ENCODE peak calls at places on chromosomes 3 and 15, in seven cellular contexts. One of them, this sample, is unnamed.

GRCh38 chr3:115148142-115148790 is 1.2 kb upstream of the ZBTB20 start:
- DNase-seq in H9: no peak
- DNase-seq in neuronal stem cell: no peak
- DNase-seq in trophoblast cell: no peak
- DNase-seq in IMR-90: peak
- DNase-seq in H1: no peak
- DNase-seq in mesendoderm: no peak
- DNase-seq in this sample: no peak

GRCh38 chr15:50425219-50425618 is 1.0 kb downstream of the USP8 start:
- DNase-seq in neuronal stem cell: no peak
- DNase-seq in trophoblast cell: no peak
- DNase-seq in mesendoderm: no peak
- DNase-seq in H9: no peak
- DNase-seq in IMR-90: no peak
- DNase-seq in H1: no peak
- DNase-seq in this sample: peak

GRCh38 chr15:59722032-59722431 is 32.9 kb upstream of the BNIP2 start:
- DNase-seq in H1: no peak
- DNase-seq in H9: no peak
- DNase-seq in trophoblast cell: no peak
- DNase-seq in IMR-90: no peak
- DNase-seq in mesendoderm: no peak
- DNase-seq in neuronal stem cell: no peak
- DNase-seq in this sample: no peak

GRCh38 chr3:7075120-7075519 is 214.2 kb downstream of the GRM7 start:
- DNase-seq in IMR-90: no peak
- DNase-seq in neuronal stem cell: no peak
- DNase-seq in H1: no peak
- DNase-seq in mesendoderm: no peak
- DNase-seq in trophoblast cell: no peak
- DNase-seq in H9: no peak
- DNase-seq in this sample: no peak

GRCh38 chr3:124767259-124767658 is 37.0 kb downstream of the UMPS start:
- DNase-seq in H1: no peak
- DNase-seq in trophoblast cell: no peak
- DNase-seq in neuronal stem cell: no peak
- DNase-seq in IMR-90: no peak
- DNase-seq in mesendoderm: no peak
- DNase-seq in H9: no peak
- DNase-seq in this sample: no peak

GRCh38 chr3:77859131-77859530 is 819.2 kb downstream of the ROBO2 start:
- DNase-seq in IMR-90: no peak
- DNase-seq in H9: no peak
- DNase-seq in neuronal stem cell: no peak
- DNase-seq in trophoblast cell: no peak
- DNase-seq in H1: no peak
- DNase-seq in mesendoderm: no peak
- DNase-seq in this sample: no peak

GRCh38 chr3:161890147-161890625 is 393.6 kb downstream of the OTOL1 start:
- DNase-seq in trophoblast cell: no peak
- DNase-seq in neuronal stem cell: no peak
- DNase-seq in IMR-90: peak
- DNase-seq in H1: no peak
- DNase-seq in mesendoderm: no peak
- DNase-seq in H9: no peak
- DNase-seq in this sample: peak

GRCh38 chr3:189186093-189186492 is 14.3 kb downstream of the TPRG1 start:
- DNase-seq in trophoblast cell: peak
- DNase-seq in neuronal stem cell: no peak
- DNase-seq in H9: no peak
- DNase-seq in mesendoderm: no peak
- DNase-seq in H1: no peak
- DNase-seq in IMR-90: peak
- DNase-seq in this sample: peak

GRCh38 chr3:158455406-158455805 is 115.6 kb upstream of the MLF1 start:
- DNase-seq in trophoblast cell: no peak
- DNase-seq in IMR-90: no peak
- DNase-seq in H1: no peak
- DNase-seq in mesendoderm: no peak
- DNase-seq in H9: no peak
- DNase-seq in neuronal stem cell: no peak
- DNase-seq in this sample: no peak

GRCh38 chr3:188052229-188052965 is 101.6 kb upstream of the LPP start:
- DNase-seq in neuronal stem cell: peak
- DNase-seq in mesendoderm: peak
- DNase-seq in IMR-90: peak
- DNase-seq in trophoblast cell: no peak
- DNase-seq in H1: peak
- DNase-seq in H9: peak
- DNase-seq in this sample: no peak
- H2BK5ac ChIP-seq in neuronal stem cell: peak
- H2BK5ac ChIP-seq in mesendoderm: peak
- H2BK5ac ChIP-seq in IMR-90: no peak
- H2BK5ac ChIP-seq in trophoblast cell: peak
- H2BK5ac ChIP-seq in H1: peak
- H2BK5ac ChIP-seq in H9: no peak
- H2BK5ac ChIP-seq in this sample: no peak

DNA sequence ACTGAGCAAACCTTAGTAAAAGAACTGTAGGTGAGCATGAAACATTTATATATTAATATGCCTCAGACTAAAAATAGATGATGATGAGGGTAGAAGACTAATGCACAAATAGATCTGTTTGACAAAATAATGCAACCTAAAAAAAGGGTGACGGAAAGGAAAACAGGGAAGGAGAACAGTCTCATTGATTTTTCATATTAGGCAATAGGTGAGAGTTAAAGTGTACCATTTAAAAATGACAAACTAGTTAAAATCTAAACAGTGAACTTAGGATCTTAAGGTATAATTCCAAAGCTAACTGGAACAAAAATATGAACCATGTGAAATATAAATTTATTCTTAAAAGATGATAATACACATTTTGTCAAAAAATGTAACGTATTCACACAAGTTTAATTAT is 1347.6 kb downstream of the SI start:
- DNase-seq in IMR-90: no peak
- DNase-seq in H1: no peak
- DNase-seq in trophoblast cell: no peak
- DNase-seq in H9: no peak
- DNase-seq in mesendoderm: no peak
- DNase-seq in neuronal stem cell: no peak
- DNase-seq in this sample: no peak
- H2AK5ac ChIP-seq in IMR-90: no peak
- H2AK5ac ChIP-seq in H1: no peak
- H2AK5ac ChIP-seq in trophoblast cell: no peak
- H2AK5ac ChIP-seq in H9: no peak
- H2AK5ac ChIP-seq in mesendoderm: no peak
- H2AK5ac ChIP-seq in neuronal stem cell: no peak
- H2AK5ac ChIP-seq in this sample: no peak

GRCh38 chr3:65712156-65712555 is 326.6 kb downstream of the MAGI1 start:
- DNase-seq in neuronal stem cell: no peak
- DNase-seq in H9: no peak
- DNase-seq in mesendoderm: no peak
- DNase-seq in IMR-90: peak
- DNase-seq in trophoblast cell: no peak
- DNase-seq in H1: no peak
- DNase-seq in this sample: no peak

GRCh38 chr3:65717676-65718346 is 320.9 kb downstream of the MAGI1 start:
- DNase-seq in H1: no peak
- DNase-seq in IMR-90: no peak
- DNase-seq in neuronal stem cell: no peak
- DNase-seq in H9: no peak
- DNase-seq in mesendoderm: no peak
- DNase-seq in trophoblast cell: no peak
- DNase-seq in this sample: no peak

GRCh38 chr3:65714138-65714537 is 324.6 kb downstream of the MAGI1 start:
- DNase-seq in trophoblast cell: no peak
- DNase-seq in IMR-90: peak
- DNase-seq in H1: no peak
- DNase-seq in neuronal stem cell: no peak
- DNase-seq in H9: no peak
- DNase-seq in mesendoderm: peak
- DNase-seq in this sample: peak

GRCh38 chr3:65716372-65716771 is 322.3 kb downstream of the MAGI1 start:
- DNase-seq in H9: no peak
- DNase-seq in neuronal stem cell: no peak
- DNase-seq in mesendoderm: peak
- DNase-seq in IMR-90: no peak
- DNase-seq in H1: no peak
- DNase-seq in trophoblast cell: no peak
- DNase-seq in this sample: no peak

GRCh38 chr3:65713016-65713415 is 325.7 kb downstream of the MAGI1 start:
- DNase-seq in mesendoderm: peak
- DNase-seq in H9: peak
- DNase-seq in IMR-90: peak
- DNase-seq in H1: no peak
- DNase-seq in neuronal stem cell: no peak
- DNase-seq in trophoblast cell: no peak
- DNase-seq in this sample: peak
- H3K23ac ChIP-seq in mesendoderm: no peak
- H3K23ac ChIP-seq in H9: no peak
- H3K23ac ChIP-seq in IMR-90: no peak
- H3K23ac ChIP-seq in H1: no peak
- H3K23ac ChIP-seq in neuronal stem cell: no peak
- H3K23ac ChIP-seq in trophoblast cell: no peak
- H3K23ac ChIP-seq in this sample: no peak

DNA sequence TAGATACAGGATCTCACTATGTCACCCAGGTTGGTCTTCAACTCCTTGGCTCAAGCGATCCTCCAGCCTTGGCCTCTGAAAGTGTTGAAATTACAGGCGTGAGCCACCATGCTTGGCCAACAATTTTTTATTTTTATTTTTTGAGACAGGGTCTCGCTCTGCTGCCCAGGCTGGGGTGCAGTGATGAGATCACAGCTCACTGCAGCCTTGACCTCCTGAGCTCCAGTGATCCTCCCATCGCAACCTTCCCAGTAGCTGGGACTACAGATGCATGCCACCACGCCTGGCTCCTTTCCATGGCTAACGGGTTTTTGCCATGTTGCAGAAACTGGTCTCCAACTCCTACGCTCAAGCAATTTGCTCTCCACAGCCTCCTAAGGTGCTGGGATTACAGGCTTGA is 20.2 kb upstream of the PIK3CB start:
- DNase-seq in H9: no peak
- DNase-seq in H1: no peak
- DNase-seq in mesendoderm: no peak
- DNase-seq in IMR-90: no peak
- DNase-seq in trophoblast cell: no peak
- DNase-seq in neuronal stem cell: no peak
- DNase-seq in this sample: no peak
- H2BK5ac ChIP-seq in H9: no peak
- H2BK5ac ChIP-seq in H1: no peak
- H2BK5ac ChIP-seq in mesendoderm: no peak
- H2BK5ac ChIP-seq in IMR-90: no peak
- H2BK5ac ChIP-seq in trophoblast cell: no peak
- H2BK5ac ChIP-seq in neuronal stem cell: no peak
- H2BK5ac ChIP-seq in this sample: no peak

DNA sequence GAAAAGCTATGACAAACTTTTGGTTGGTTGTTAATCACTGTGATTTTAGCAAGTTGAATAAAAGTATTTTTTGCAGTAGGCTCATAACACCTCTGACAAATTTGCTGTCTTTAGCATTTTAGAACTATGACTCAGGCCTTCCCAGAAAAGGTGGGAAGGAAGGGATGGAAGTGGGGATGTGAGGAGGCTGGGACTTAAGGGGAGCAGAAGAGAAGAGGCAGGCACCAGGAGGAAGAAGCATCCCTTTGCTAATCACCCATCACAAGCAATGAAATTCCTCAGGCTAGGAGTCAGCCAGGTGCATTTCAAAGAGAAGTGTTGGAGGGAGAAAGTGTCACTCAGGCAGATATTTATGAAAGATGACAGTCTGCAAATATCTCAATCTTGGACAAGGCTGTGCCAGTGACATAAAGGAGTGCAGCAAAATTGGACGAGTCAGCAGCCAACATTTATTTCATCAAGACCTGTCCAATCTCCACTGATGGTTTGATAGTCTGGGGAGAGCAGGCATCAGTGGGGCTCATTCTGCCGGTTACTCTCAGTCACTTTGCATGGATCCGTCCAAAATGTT is 337.3 kb upstream of the ARRDC4 start:
- DNase-seq in trophoblast cell: no peak
- DNase-seq in neuronal stem cell: no peak
- DNase-seq in H1: no peak
- DNase-seq in H9: no peak
- DNase-seq in IMR-90: no peak
- DNase-seq in mesendoderm: peak
- DNase-seq in this sample: no peak
- H2AK5ac ChIP-seq in trophoblast cell: no peak
- H2AK5ac ChIP-seq in neuronal stem cell: no peak
- H2AK5ac ChIP-seq in H1: no peak
- H2AK5ac ChIP-seq in H9: no peak
- H2AK5ac ChIP-seq in IMR-90: no peak
- H2AK5ac ChIP-seq in mesendoderm: no peak
- H2AK5ac ChIP-seq in this sample: no peak

GRCh38 chr3:15288331-15288726 is 44.1 kb downstream of the SH3BP5 start:
- DNase-seq in H9: no peak
- DNase-seq in neuronal stem cell: no peak
- DNase-seq in trophoblast cell: no peak
- DNase-seq in H1: no peak
- DNase-seq in IMR-90: no peak
- DNase-seq in mesendoderm: no peak
- DNase-seq in this sample: no peak
- H3K23ac ChIP-seq in H9: no peak
- H3K23ac ChIP-seq in neuronal stem cell: no peak
- H3K23ac ChIP-seq in trophoblast cell: no peak
- H3K23ac ChIP-seq in H1: no peak
- H3K23ac ChIP-seq in IMR-90: no peak
- H3K23ac ChIP-seq in mesendoderm: no peak
- H3K23ac ChIP-seq in this sample: no peak

GRCh38 chr3:54781728-54782127 is 146.1 kb downstream of the LRTM1 start:
- DNase-seq in H9: no peak
- DNase-seq in H1: peak
- DNase-seq in neuronal stem cell: no peak
- DNase-seq in trophoblast cell: no peak
- DNase-seq in IMR-90: no peak
- DNase-seq in mesendoderm: peak
- DNase-seq in this sample: no peak
- H2BK5ac ChIP-seq in H9: no peak
- H2BK5ac ChIP-seq in H1: no peak
- H2BK5ac ChIP-seq in neuronal stem cell: no peak
- H2BK5ac ChIP-seq in trophoblast cell: no peak
- H2BK5ac ChIP-seq in IMR-90: no peak
- H2BK5ac ChIP-seq in mesendoderm: no peak
- H2BK5ac ChIP-seq in this sample: no peak

DNA sequence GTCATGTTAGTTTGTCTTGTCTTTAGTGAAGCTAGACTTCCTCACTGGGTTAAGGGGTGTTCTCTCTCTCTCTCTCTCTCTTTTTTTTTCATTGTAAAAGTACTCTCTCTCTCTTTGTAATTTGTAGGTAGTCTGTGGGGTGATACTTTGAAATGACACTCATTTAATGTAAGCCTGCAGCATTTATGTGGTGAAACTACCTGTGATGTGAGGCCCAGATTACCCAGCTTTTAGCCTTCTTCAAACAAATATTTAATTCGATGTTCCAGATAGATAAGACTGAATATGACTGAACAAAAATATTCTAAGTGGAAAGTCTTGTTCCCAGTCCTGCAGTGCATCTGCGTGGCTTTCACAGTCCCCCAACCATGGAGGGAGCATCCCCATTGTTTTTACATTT is 49.7 kb downstream of the SQOR start:
- DNase-seq in IMR-90: no peak
- DNase-seq in H1: no peak
- DNase-seq in H9: no peak
- DNase-seq in trophoblast cell: no peak
- DNase-seq in neuronal stem cell: no peak
- DNase-seq in mesendoderm: no peak
- DNase-seq in this sample: no peak
- H2AK5ac ChIP-seq in IMR-90: no peak
- H2AK5ac ChIP-seq in H1: no peak
- H2AK5ac ChIP-seq in H9: no peak
- H2AK5ac ChIP-seq in trophoblast cell: no peak
- H2AK5ac ChIP-seq in neuronal stem cell: no peak
- H2AK5ac ChIP-seq in mesendoderm: no peak
- H2AK5ac ChIP-seq in this sample: no peak